ENCODE peak calls at places on chromosomes 5 and 9, in four cellular contexts. N is aorta, S is uterus, C is GM23248. M is an unnamed sample.

GRCh38 chr5:77224672-77225355 is 14.3 kb downstream of the PDE8B start:
- DNase-seq in N (no peak), S (no peak), C (peak; percentile 36), M (no peak)

GRCh38 chr5:123297198-123297831 is 125.9 kb downstream of the CEP120 start:
- DNase-seq in N (no peak), S (no peak), C (no peak), M (no peak)

GRCh38 chr9:3768698-3769458 is 243.1 kb upstream of the RFX3 start:
- DNase-seq in N (no peak), S (peak; percentile 43), C (peak; percentile 90), M (no peak)

GRCh38 chr5:134125195-134126015 is 10.9 kb downstream of the TCF7 start:
- DNase-seq in N (peak; percentile 85), S (peak; percentile 49), C (peak; percentile 99), M (no peak)

GRCh38 chr9:133163559-133164208 is at the start of gene GBGT1:
- DNase-seq in N (peak; percentile 87), S (peak; percentile 63), C (peak; percentile 53), M (peak; percentile 26)

GRCh38 chr5:13987843-13988464 is 43.5 kb upstream of the DNAH5 start:
- DNase-seq in N (no peak), S (peak; percentile 17), C (peak; percentile 84), M (peak; percentile 45)

GRCh38 chr5:31663519-31663918 is 24.6 kb downstream of the PDZD2 start:
- DNase-seq in N (no peak), S (no peak), C (peak; percentile 78), M (no peak)

GRCh38 chr9:122389799-122390481 is 19.1 kb downstream of the PTGS1 start:
- DNase-seq in N (no peak), S (no peak), C (no peak), M (no peak)

DNA sequence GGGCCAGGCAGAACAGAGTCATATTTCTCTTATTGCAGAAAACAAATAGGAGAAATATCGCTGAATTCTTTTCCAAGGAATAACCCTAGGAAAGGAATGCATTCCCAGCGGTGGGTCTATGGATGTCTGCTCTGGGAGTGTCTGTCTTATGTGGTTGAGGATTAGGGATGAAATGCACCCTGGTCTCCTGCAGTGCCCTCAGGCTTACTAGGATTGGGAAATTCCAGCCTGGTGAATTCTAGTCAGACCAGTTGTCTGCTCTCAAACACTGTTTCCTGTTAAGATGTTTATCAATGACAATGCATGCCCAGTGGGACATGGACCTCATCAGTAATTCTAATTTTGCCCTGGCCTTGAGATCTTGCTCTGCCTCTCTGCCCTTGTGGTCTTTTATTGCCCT is 136.1 kb upstream of the ELAVL2 start:
- DNase-seq in N (no peak), S (no peak), C (no peak), M (no peak)
- H3K9me3 ChIP-seq in N (no peaks in the 10 kb centered on the region), S (no peaks in the 10 kb centered on the region), C (no peaks in the 10 kb centered on the region), M (no peaks in the 10 kb centered on the region)

GRCh38 chr5:172797800-172798199 is 26.8 kb upstream of the DUSP1 start:
- DNase-seq in N (no peak), S (no peak), C (peak; percentile 41), M (no peak)
- H3K4me3 ChIP-seq in N (no peak overlapping the region), S (no peak overlapping the region), C (peak overlapping the region; percentile 51), M (no peak overlapping the region)

GRCh38 chr5:95083606-95084005 is 201.3 kb downstream of the MCTP1 start:
- DNase-seq in N (no peak), S (no peak), C (no peak), M (no peak)

GRCh38 chr5:95080456-95080855 is 204.4 kb downstream of the MCTP1 start:
- DNase-seq in N (no peak), S (no peak), C (no peak), M (no peak)

GRCh38 chr5:95080026-95080425 is 204.9 kb downstream of the MCTP1 start:
- DNase-seq in N (no peak), S (no peak), C (no peak), M (no peak)

GRCh38 chr5:95078868-95079267 is 206.0 kb downstream of the MCTP1 start:
- DNase-seq in N (no peak), S (no peak), C (no peak), M (no peak)

DNA sequence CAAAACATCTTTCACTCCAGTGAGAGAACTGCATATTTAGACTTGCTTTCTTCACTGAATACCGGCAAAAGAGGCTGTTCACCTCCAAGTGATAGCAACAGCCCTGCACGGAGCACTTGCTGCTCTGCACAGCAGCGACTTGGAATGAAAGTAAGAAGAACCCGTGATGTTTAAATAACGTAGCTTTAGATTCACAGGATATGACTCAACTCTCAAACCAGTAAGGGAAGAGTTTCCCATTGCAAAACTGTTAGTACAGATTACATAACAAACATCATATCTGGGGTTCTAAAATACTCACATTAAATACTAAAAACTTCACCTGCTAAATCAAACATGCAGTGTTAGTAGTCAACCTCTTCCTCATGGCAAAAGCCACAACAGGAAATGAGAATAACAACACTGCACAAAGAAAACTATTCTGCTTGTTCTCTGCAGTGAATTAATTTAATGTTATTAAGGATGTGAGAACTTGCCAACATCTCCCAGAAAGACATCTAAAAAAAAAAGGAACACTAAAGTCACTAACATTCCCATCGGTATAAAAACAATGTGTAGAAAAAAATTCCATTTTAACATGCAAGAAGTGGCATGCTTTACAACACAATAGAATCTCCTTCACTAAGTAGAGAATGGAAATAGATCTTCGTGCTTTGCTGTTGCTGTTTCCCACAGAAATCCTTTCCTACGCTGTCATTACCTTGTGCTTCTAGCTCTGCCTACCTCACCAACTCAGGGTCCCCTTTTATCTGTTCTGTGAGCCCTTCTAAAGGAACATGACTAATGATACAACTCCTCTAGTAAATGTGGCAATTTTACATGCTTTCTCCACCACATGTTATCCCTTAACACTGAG is 203.2 kb downstream of the MCTP1 start:
- DNase-seq in N (no peak), S (peak; percentile 24), C (peak; percentile 76), M (no peak)
- H3K27ac ChIP-seq in N (no peak overlapping the region), S (peak overlapping the region; percentile 44), C (no peak overlapping the region), M (peak overlapping the region; percentile 67)

DNA sequence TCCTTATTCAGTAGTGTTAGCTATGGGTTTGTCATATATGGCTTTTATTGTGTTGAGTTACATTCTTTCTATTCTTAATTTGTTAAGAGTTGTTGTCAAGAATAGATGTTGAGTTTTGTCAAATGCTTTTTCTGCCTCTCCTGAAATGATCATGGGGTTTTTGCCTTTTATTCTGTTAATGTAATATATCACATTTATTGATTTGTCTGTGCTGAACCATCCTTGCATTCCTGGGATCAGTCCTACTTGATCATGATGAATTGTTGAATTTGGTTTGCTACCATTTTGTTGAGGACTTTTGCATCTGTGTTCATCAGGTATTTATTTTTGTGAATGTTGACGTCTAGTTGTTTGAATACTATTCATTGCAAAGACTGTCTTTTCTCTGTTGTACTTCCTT is 23.9 kb downstream of the RIC1 start:
- DNase-seq in N (no peak), S (no peak), C (peak; percentile 21), M (no peak)
- H3K9me3 ChIP-seq in N (peaks cover 1% of the 10 kb centered on the region), S (no peaks in the 10 kb centered on the region), C (peaks cover 5% of the 10 kb centered on the region), M (no peaks in the 10 kb centered on the region)

DNA sequence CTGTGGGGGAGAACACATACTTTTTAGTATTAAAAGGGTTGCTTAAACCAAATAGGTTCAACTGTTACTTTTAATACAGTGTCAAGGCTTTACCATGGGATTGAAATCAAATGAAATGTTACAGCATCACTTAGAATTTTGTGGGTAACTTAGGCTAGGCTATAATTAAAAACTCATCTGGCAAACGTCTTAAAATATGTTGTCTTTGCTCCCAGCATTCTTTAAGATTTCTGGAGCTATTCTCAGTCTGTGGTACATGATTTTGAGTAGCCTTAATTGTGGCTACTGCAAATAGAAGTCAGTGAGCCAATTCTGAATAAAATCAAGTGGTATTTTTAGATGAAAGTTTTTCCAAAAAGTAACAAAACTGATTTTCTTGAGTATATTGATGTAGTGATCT is 30.7 kb downstream of the UHRF2 start:
- DNase-seq in N (no peak), S (no peak), C (no peak), M (no peak)
- H3K4me3 ChIP-seq in N (no peak overlapping the region), S (no peak overlapping the region), C (no peak overlapping the region), M (no peak overlapping the region)

GRCh38 chr5:148913493-148913892 is 87.1 kb downstream of the ADRB2 start:
- DNase-seq in N (no peak), S (no peak), C (no peak), M (no peak)
- H3K27ac ChIP-seq in N (no peak overlapping the region), S (no peak overlapping the region), C (peak overlapping the region; percentile 90), M (no peak overlapping the region)

GRCh38 chr5:150905312-150905683 is 518 bp upstream of the ZNF300 start:
- DNase-seq in N (no peak), S (no peak), C (no peak), M (no peak)

GRCh38 chr5:150904479-150905311 is at the start of gene ZNF300:
- DNase-seq in N (peak; percentile 95), S (peak; percentile 83), C (peak; percentile 96), M (peak; percentile 89)

GRCh38 chr5:150895431-150896428 is 9.1 kb downstream of the ZNF300 start:
- DNase-seq in N (no peak), S (no peak), C (peak; percentile 2), M (no peak)

GRCh38 chr5:150901446-150901845 is 3.3 kb downstream of the ZNF300 start:
- DNase-seq in N (no peak), S (no peak), C (no peak), M (no peak)
- H3K9me3 ChIP-seq in N (peaks cover 6% of the 10 kb centered on the region), S (peaks cover 7% of the 10 kb centered on the region), C (no peaks in the 10 kb centered on the region), M (peaks cover 3% of the 10 kb centered on the region)

GRCh38 chr9:95513722-95514121 is 3.0 kb downstream of the PTCH1 start:
- DNase-seq in N (no peak), S (no peak), C (no peak), M (no peak)

GRCh38 chr9:95516221-95516735 is 493 bp downstream of the PTCH1 start:
- DNase-seq in N (no peak), S (no peak), C (peak; percentile 53), M (no peak)

GRCh38 chr9:95516736-95517558 is at the start of gene PTCH1:
- DNase-seq in N (no peak), S (peak; percentile 50), C (peak; percentile 75), M (peak; percentile 57)

GRCh38 chr9:95514402-95514801 is 2.4 kb downstream of the PTCH1 start:
- DNase-seq in N (no peak), S (no peak), C (no peak), M (no peak)

GRCh38 chr9:95515272-95516113 is 1.3 kb downstream of the PTCH1 start:
- DNase-seq in N (no peak), S (no peak), C (peak; percentile 35), M (no peak)
- H3K4me3 ChIP-seq in N (peak overlapping the region; percentile 40), S (peak overlapping the region; percentile 44), C (peak overlapping the region; percentile 87), M (peak overlapping the region; percentile 40)

GRCh38 chr9:72898360-72898759 is 54.5 kb downstream of the ALDH1A1 start:
- DNase-seq in N (no peak), S (no peak), C (no peak), M (no peak)
- H3K27ac ChIP-seq in N (no peak overlapping the region), S (no peak overlapping the region), C (no peak overlapping the region), M (no peak overlapping the region)